ENCODE peak calls at places on chromosomes 2 and 18, in four cellular contexts. T, J, K and R are unnamed samples.

GRCh38 chr2:71671203-71671602 is 217.8 kb downstream of the DYSF start:
- DNase-seq in J (no peak), T (no peak), K (no peak), R (no peak)

GRCh38 chr2:230891108-230891507 is 26.4 kb downstream of the ITM2C start:
- DNase-seq in J (no peak), T (peak; percentile 30), K (no peak), R (no peak)

GRCh38 chr2:220194630-220195029 is 567.2 kb downstream of the SLC4A3 start:
- DNase-seq in T (no peak), J (no peak), K (no peak), R (no peak)

GRCh38 chr2:235724964-235725603 is 231.2 kb downstream of the AGAP1 start:
- DNase-seq in J (no peak), T (peak; percentile 21), K (no peak), R (no peak)

GRCh38 chr2:28697602-28698149 is 54.0 kb upstream of the PPP1CB start:
- DNase-seq in K (no peak), T (no peak), J (no peak), R (no peak)

GRCh38 chr2:195795879-195796278 is 138.9 kb downstream of the SLC39A10 start:
- DNase-seq in T (no peak), J (no peak), K (no peak), R (no peak)

GRCh38 chr2:36663851-36664715 is 32.4 kb upstream of the VIT start:
- DNase-seq in K (peak; percentile 58), T (peak; percentile 92), J (no peak), R (peak; percentile 69)

GRCh38 chr2:203893386-203893785 is 25.8 kb downstream of the CTLA4 start:
- DNase-seq in J (peak; percentile 30), K (no peak), T (peak; percentile 40), R (no peak)

GRCh38 chr2:64211471-64211870 is 67.3 kb upstream of the PELI1 start:
- DNase-seq in T (no peak), J (no peak), K (no peak), R (no peak)

GRCh38 chr2:735670-736218 is 58.5 kb upstream of the TMEM18 start:
- DNase-seq in K (no peak), T (no peak), J (no peak), R (no peak)

DNA sequence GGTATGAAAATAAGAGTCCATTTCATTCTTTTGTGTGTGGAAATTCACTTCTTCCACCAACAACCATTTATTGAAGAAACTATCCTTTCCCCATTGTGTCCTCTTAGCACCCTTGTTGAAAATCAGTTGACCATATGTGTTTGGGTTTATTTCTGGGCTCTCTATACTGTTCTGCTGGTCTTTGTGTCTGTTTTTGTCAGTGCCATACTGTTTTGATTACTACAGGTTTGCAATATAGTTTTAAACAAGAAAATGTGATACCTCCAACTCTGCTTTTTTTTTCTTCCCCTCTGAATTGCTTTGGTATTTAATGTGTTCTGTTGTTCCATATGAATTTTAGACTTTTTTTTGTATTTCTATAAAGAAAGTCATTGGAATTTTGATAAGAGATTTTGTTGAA is 8.4 kb downstream of the GTF2A1L start:
- DNase-seq in J (no peak), K (no peak), T (no peak), R (no peak)
- TF ChIP-seq CTCF in J (no peak), K (no peak), T (no peak), R (no peak)

GRCh38 chr18:58023108-58023507 is 20.9 kb upstream of the NEDD4L start:
- DNase-seq in J (no peak), K (no peak), T (no peak), R (no peak)
- H3K4me3 ChIP-seq in J (no peak overlapping the region), K (no peak overlapping the region), T (no peak overlapping the region), R (no peak overlapping the region)

GRCh38 chr2:102337481-102338386 is 17.9 kb upstream of the IL18R1 start:
- DNase-seq in K (no peak), T (peak; percentile 44), J (no peak), R (no peak)
- TF ChIP-seq CTCF in K (no peak), T (no peak), J (no peak), R (no peak)

GRCh38 chr2:192194866-192195547 is at the start of gene TMEFF2:
- DNase-seq in T (peak; percentile 70), J (peak; percentile 22), K (no peak), R (peak; percentile 29)
- H3K4me3 ChIP-seq in T (peak within 1 kb of the TSS; percentile 61), J (peak within 1 kb of the TSS; percentile 64), K (no peak within 1 kb of the TSS), R (peak within 1 kb of the TSS; percentile 68)